ENCODE peak calls at places on chromosome 19, in four cellular contexts. One of them, this sample, is unnamed.

GRCh38 chr19:43901395-43902390 is 33.4 kb downstream of the ZNF45 start:
- DNase-seq in GF-D8: peak
- DNase-seq in SW 1271: peak
- DNase-seq in pancreas: peak
- DNase-seq in this sample: peak

GRCh38 chr19:19446655-19447437 is 41.4 kb downstream of the GATAD2A start:
- DNase-seq in GF-D8: no peak
- DNase-seq in SW 1271: no peak
- DNase-seq in pancreas: no peak
- DNase-seq in this sample: peak

GRCh38 chr19:12834976-12835757 is 788 bp upstream of the RTBDN start:
- DNase-seq in GF-D8: no peak
- DNase-seq in SW 1271: no peak
- DNase-seq in pancreas: peak
- DNase-seq in this sample: peak

GRCh38 chr19:50266896-50267295 is 62.3 kb downstream of the KCNC3 start:
- DNase-seq in GF-D8: no peak
- DNase-seq in SW 1271: no peak
- DNase-seq in pancreas: no peak
- DNase-seq in this sample: peak

GRCh38 chr19:38699027-38699346 is 45.3 kb downstream of the CAPN12 start:
- DNase-seq in GF-D8: no peak
- DNase-seq in SW 1271: no peak
- DNase-seq in pancreas: no peak
- DNase-seq in this sample: no peak

GRCh38 chr19:5338661-5339469 is 1.7 kb downstream of the PTPRS start:
- DNase-seq in GF-D8: no peak
- DNase-seq in SW 1271: no peak
- DNase-seq in pancreas: no peak
- DNase-seq in this sample: peak

GRCh38 chr19:38250428-38250820 is 5.8 kb downstream of the PPP1R14A start:
- DNase-seq in GF-D8: no peak
- DNase-seq in SW 1271: no peak
- DNase-seq in pancreas: no peak
- DNase-seq in this sample: no peak

GRCh38 chr19:37954421-37954874 is 47.4 kb downstream of the SIPA1L3 start:
- DNase-seq in GF-D8: no peak
- DNase-seq in SW 1271: no peak
- DNase-seq in pancreas: no peak
- DNase-seq in this sample: peak

GRCh38 chr19:57566396-57567256 is 7.0 kb upstream of the ZNF550 start:
- DNase-seq in GF-D8: no peak
- DNase-seq in SW 1271: no peak
- DNase-seq in pancreas: no peak
- DNase-seq in this sample: peak

GRCh38 chr19:4866595-4867424 is 657 bp downstream of the PLIN3 start:
- DNase-seq in GF-D8: no peak
- DNase-seq in SW 1271: peak
- DNase-seq in pancreas: peak
- DNase-seq in this sample: peak

GRCh38 chr19:42199440-42200115 is 17.9 kb downstream of the DEDD2 start:
- DNase-seq in GF-D8: peak
- DNase-seq in SW 1271: no peak
- DNase-seq in pancreas: peak
- DNase-seq in this sample: peak